ENCODE peak calls at places on chromosomes 5 and 9, in nine cellular contexts. Z is GM12864, E is tibial artery, T is astrocyte of the spinal cord, M is lung, F is neural progenitor cell, L is hepatocyte, V is psoas muscle, W is ovary. P is an unnamed sample.

GRCh38 chr9:12846035-12846434 is 71.2 kb downstream of the LURAP1L start:
- DNase-seq in M (no peak), L (no peak), V (no peak), Z (no peak), W (no peak), F (no peak), T (no peak), E (no peak), P (no peak)

GRCh38 chr5:69032009-69032408 is 61.8 kb upstream of the SLC30A5 start:
- DNase-seq in E (no peak), V (no peak), L (no peak), Z (no peak), F (peak), M (no peak), W (no peak), T (no peak), P (no peak)

GRCh38 chr5:140840978-140841962 is at the start of gene PCDHA8:
- DNase-seq in W (no peak), E (no peak), V (no peak), T (no peak), L (no peak), Z (no peak), M (no peak), F (peak), P (no peak)

GRCh38 chr9:106797299-106797698 is 65.7 kb upstream of the ZNF462 start:
- DNase-seq in W (no peak), E (no peak), Z (no peak), T (peak), V (no peak), M (no peak), F (no peak), L (peak), P (no peak)

GRCh38 chr5:57887851-57888621 is 405.4 kb upstream of the ACTBL2 start:
- DNase-seq in E (no peak), F (peak), L (peak), T (peak), V (no peak), W (peak), M (peak), Z (no peak), P (no peak)

GRCh38 chr5:168366124-168366523 is 74.7 kb downstream of the WWC1 start:
- DNase-seq in T (peak), M (no peak), F (no peak), L (no peak), W (no peak), E (no peak), V (no peak), Z (no peak), P (no peak)

GRCh38 chr9:129175825-129176633 is 2.0 kb downstream of the IER5L start:
- DNase-seq in V (peak), W (peak), T (peak), L (peak), E (peak), M (peak), Z (peak), F (peak), P (peak)

GRCh38 chr5:171162165-171162564 is 146.9 kb upstream of the TLX3 start:
- DNase-seq in F (peak), W (no peak), L (no peak), E (no peak), T (no peak), Z (no peak), M (no peak), V (no peak), P (no peak)

GRCh38 chr9:4106744-4107143 is 193.1 kb downstream of the GLIS3 start:
- DNase-seq in E (peak), T (peak), M (no peak), F (no peak), Z (no peak), L (peak), V (no peak), W (peak), P (no peak)

DNA sequence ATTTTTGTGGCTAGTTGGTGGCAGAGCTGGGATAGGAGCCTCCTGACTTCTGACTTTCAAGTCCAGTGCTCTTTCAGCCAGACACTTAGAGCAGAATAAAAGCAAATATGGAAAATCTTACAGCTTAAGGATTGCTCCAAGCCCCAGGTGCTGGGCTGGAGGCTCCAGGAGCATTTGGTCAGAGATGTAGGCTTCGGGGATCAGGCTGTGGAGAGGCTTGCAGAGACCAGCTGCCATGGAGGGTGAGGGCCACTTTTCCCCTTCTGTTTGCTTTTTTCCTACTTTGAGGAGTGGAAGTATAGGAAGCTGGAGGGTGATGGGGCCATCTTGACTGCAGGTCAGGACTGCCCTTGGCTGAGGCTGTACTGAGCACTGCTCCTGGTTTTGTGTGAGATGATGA is 58.9 kb downstream of the RGS3 start:
- DNase-seq in F (no peak), L (no peak), Z (no peak), V (no peak), T (no peak), M (no peak), W (no peak), E (no peak), P (no peak)
- H3K4me3 ChIP-seq in F (no peak), L (no peak), Z (peak), V (no peak), T (no peak), M (no peak), W (no peak), E (no peak), P (no peak)

GRCh38 chr5:177507596-177508216 is 1.9 kb downstream of the DOK3 start:
- DNase-seq in T (no peak), L (no peak), Z (no peak), W (no peak), F (no peak), V (no peak), M (no peak), E (no peak), P (no peak)
- H3K4me3 ChIP-seq in T (no peak), L (no peak), Z (peak), W (no peak), F (no peak), V (peak), M (no peak), E (no peak), P (peak)

GRCh38 chr9:135989157-135989556 is 28.0 kb upstream of the UBAC1 start:
- DNase-seq in T (no peak), W (no peak), M (no peak), V (no peak), F (no peak), Z (no peak), L (no peak), E (no peak), P (no peak)
- H3K4me3 ChIP-seq in T (no peak), W (no peak), M (no peak), V (no peak), F (no peak), Z (no peak), L (no peak), E (no peak), P (no peak)

GRCh38 chr5:17436766-17437221 is 61.2 kb upstream of the TAF11L2 start:
- DNase-seq in M (no peak), F (no peak), Z (no peak), L (no peak), W (no peak), V (no peak), E (peak), T (peak), P (peak)

GRCh38 chr5:17434982-17435381 is 63.0 kb upstream of the TAF11L2 start:
- DNase-seq in M (no peak), T (no peak), E (no peak), W (no peak), Z (no peak), V (no peak), F (no peak), L (no peak), P (no peak)

GRCh38 chr5:17439956-17440355 is 58.1 kb upstream of the TAF11L2 start:
- DNase-seq in L (no peak), V (no peak), F (no peak), M (no peak), W (no peak), Z (no peak), E (no peak), T (no peak), P (no peak)

GRCh38 chr5:17438027-17438426 is 60.0 kb upstream of the TAF11L2 start:
- DNase-seq in F (no peak), T (no peak), M (no peak), Z (no peak), E (no peak), V (no peak), L (no peak), W (no peak), P (no peak)

GRCh38 chr5:17436345-17436744 is 61.7 kb upstream of the TAF11L2 start:
- DNase-seq in V (no peak), Z (no peak), L (no peak), E (no peak), M (no peak), T (no peak), W (no peak), F (no peak), P (no peak)
- H3K4me3 ChIP-seq in V (peak), Z (no peak), L (no peak), E (peak), M (no peak), T (no peak), W (no peak), F (no peak), P (no peak)

GRCh38 chr9:91073811-91074771 is 272.5 kb downstream of the SYK start:
- DNase-seq in E (no peak), W (no peak), Z (no peak), L (no peak), M (no peak), T (no peak), V (no peak), F (no peak), P (no peak)
- H3K4me3 ChIP-seq in E (no peak), W (no peak), Z (no peak), L (no peak), M (no peak), T (no peak), V (no peak), F (no peak), P (no peak)

DNA sequence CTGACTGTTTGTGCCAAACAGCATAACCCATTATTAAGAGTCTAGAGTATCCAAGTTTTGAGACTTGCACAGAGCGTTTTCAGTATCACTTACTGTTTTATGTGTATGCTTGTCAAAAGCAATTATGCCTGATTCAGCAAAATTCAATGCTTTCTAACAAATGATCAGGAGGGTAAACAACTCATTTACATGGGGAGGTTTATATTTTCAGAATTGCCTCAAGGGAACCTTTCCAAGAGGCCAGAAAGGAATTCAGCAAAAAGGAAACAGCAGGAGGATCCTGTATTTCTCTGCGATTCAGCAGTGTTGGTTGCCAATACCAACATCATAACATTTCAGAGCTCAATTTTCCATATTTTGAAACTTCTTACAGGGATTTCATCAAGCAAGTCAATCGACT is 69.3 kb upstream of the DAB2 start:
- DNase-seq in M (no peak), L (no peak), E (no peak), W (no peak), T (peak), Z (no peak), V (no peak), F (no peak), P (no peak)
- H3K4me3 ChIP-seq in M (no peak), L (no peak), E (no peak), W (no peak), T (no peak), Z (no peak), V (no peak), F (no peak), P (no peak)

GRCh38 chr9:35538361-35539234 is 48.7 kb downstream of the RUSC2 start:
- DNase-seq in W (peak), M (no peak), T (peak), L (peak), V (peak), F (peak), Z (no peak), E (peak), P (peak)
- H3K4me3 ChIP-seq in W (peak), M (no peak), T (peak), L (no peak), V (peak), F (peak), Z (no peak), E (peak), P (peak)

GRCh38 chr5:90050135-90050534 is 359.4 kb downstream of the CETN3 start:
- DNase-seq in L (no peak), T (no peak), V (no peak), W (no peak), M (no peak), Z (no peak), F (no peak), E (no peak), P (no peak)

GRCh38 chr5:90056911-90057705 is 352.4 kb downstream of the CETN3 start:
- DNase-seq in M (no peak), Z (no peak), W (no peak), F (peak), T (no peak), V (no peak), L (no peak), E (no peak), P (no peak)

GRCh38 chr5:90054612-90055011 is 354.9 kb downstream of the CETN3 start:
- DNase-seq in F (no peak), E (no peak), T (no peak), V (no peak), M (no peak), Z (no peak), L (no peak), W (no peak), P (no peak)

DNA sequence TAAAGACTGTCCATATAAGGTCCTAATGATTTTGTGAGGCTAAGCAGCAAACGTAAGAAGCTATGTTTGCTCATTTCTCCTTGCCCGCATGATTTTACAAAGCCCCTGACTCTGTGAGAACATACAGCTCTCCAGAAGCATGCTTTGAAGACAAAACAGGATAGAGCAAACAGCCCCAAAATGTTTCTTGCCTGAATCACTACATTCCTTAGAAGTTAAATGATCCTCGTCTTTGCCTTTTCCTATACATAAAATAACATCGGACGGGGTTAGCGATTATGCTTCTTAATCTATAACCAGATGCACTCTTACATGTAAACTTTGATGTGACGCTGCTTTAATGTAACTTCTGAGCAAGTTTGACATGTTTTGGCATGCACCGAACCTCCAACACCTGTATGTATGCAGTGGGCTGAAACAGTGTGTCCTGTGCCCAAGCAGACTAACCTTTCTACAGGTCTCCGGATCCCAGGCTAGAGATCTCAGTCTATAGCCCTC is 353.7 kb downstream of the CETN3 start:
- DNase-seq in Z (no peak), E (no peak), W (no peak), T (peak), M (no peak), V (no peak), F (peak), L (peak), P (no peak)
- H3K4me3 ChIP-seq in Z (no peak), E (no peak), W (no peak), T (no peak), M (no peak), V (no peak), F (no peak), L (no peak), P (no peak)

DNA sequence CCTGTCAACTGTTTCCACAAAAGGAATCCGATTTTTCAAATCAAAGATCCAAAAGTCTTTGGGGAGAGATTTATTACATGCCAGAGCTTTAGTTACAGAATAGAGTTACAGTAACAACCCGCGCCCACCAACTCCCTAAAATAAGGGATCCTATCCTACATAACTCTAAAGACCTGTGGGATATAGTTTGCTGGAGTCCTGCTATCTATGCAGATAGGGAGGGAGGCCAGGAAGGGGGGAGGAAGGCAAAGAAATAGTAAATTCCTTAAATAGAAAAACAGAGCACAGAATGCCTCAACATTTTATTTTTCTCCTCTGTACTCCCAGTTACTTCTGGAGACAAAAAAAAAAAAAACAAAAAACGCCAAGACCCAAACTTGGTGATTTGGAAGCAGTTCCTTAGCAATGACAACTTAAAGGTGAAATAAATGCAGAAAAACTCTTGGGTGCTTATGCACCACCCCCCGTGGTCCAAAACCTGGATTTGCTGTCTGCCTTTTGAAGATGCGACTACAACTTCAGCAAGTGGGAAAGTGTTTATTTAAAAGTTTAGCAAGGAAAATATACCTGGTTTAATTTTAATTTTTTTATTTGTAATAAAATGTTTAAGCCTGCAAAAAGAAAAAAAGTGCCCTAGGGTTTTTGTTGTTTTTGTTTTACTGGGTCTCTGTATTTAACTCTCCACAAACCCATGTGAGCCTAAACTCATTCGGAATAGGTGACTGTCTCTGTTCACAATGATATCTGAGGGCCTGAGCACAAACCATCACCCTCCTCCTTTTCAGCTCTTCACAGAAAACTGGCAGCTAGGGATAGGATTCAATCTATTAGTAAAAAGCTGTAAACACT is 10.3 kb downstream of the FOXD1 start:
- DNase-seq in E (no peak), Z (no peak), M (no peak), W (no peak), T (peak), F (no peak), V (no peak), L (no peak), P (no peak)
- H3K4me3 ChIP-seq in E (no peak), Z (no peak), M (no peak), W (no peak), T (peak), F (peak), V (peak), L (no peak), P (no peak)